ENCODE peak calls at places on chromosomes 11 and 22, in seven cellular contexts. T, O, S, J, E, U and D are unnamed samples.

GRCh38 chr11:1546077-1546535 is 26.0 kb downstream of the DUSP8 start:
- DNase-seq in U (no peak), E (no peak), O (no peak), S (no peak), T (no peak), J (no peak), D (no peak)

GRCh38 chr22:30969532-30970355 is 679 bp downstream of the TUG1 start:
- DNase-seq in E (no peak), J (peak), S (no peak), T (peak), O (no peak), U (peak), D (no peak)

GRCh38 chr22:29308148-29308790 is 1.8 kb downstream of the GAS2L1 start:
- DNase-seq in S (no peak), E (no peak), T (no peak), O (no peak), J (no peak), U (peak), D (no peak)

GRCh38 chr11:39304586-39304985 is 2154.9 kb downstream of the LRRC4C start:
- DNase-seq in S (no peak), E (no peak), O (no peak), T (no peak), U (no peak), J (no peak), D (no peak)

GRCh38 chr11:2450321-2451041 is 5.7 kb downstream of the KCNQ1 start:
- DNase-seq in J (no peak), T (no peak), S (no peak), E (no peak), O (no peak), U (no peak), D (no peak)

GRCh38 chr11:64276653-64277431 is 7.6 kb downstream of the BAD start:
- DNase-seq in O (no peak), S (no peak), U (no peak), T (no peak), E (no peak), J (peak), D (no peak)

GRCh38 chr11:74307409-74307808 is 4.0 kb downstream of the P4HA3 start:
- DNase-seq in O (no peak), S (no peak), J (no peak), T (no peak), E (no peak), U (no peak), D (no peak)

GRCh38 chr22:48857202-48857805 is 970.4 kb downstream of the BRD1 start:
- DNase-seq in J (no peak), T (no peak), E (no peak), U (peak), O (no peak), S (no peak), D (no peak)

GRCh38 chr11:12413141-12414055 is 36.0 kb downstream of the PARVA start:
- DNase-seq in O (no peak), U (peak), J (no peak), S (no peak), T (no peak), E (no peak), D (no peak)

GRCh38 chr11:19398772-19399542 is 158.2 kb upstream of the E2F8 start:
- DNase-seq in J (peak), E (no peak), O (no peak), T (no peak), U (peak), S (no peak), D (no peak)

GRCh38 chr11:131978351-131978750 is 607.9 kb downstream of the NTM start:
- DNase-seq in S (no peak), J (no peak), E (no peak), O (no peak), T (no peak), U (no peak), D (no peak)

GRCh38 chr11:19879309-19880087 is 166.9 kb downstream of the NAV2 start:
- DNase-seq in O (no peak), J (no peak), S (no peak), T (no peak), E (no peak), U (no peak), D (no peak)

GRCh38 chr11:55942785-55943392 is 6.7 kb upstream of the OR5I1 start:
- DNase-seq in U (no peak), S (peak), J (peak), T (no peak), E (no peak), O (no peak), D (peak)

GRCh38 chr11:132064987-132065620 is 694.7 kb downstream of the NTM start:
- DNase-seq in U (no peak), O (no peak), S (no peak), E (no peak), J (peak), T (no peak), D (no peak)

GRCh38 chr11:3920148-3920852 is 64.8 kb downstream of the STIM1 start:
- DNase-seq in E (no peak), O (peak), J (peak), T (peak), U (peak), S (peak), D (no peak)

GRCh38 chr11:117807482-117808272 is 10.7 kb upstream of the DSCAML1 start:
- DNase-seq in T (peak), E (peak), U (no peak), O (peak), S (peak), J (peak), D (peak)

GRCh38 chr11:50220651-50221050 is 188.0 kb downstream of the OR4C45 start:
- DNase-seq in T (no peak), S (no peak), U (no peak), E (no peak), O (no peak), J (no peak), D (no peak)

GRCh38 chr11:118531597-118532084 is 649 bp downstream of the TMEM25 start:
- DNase-seq in T (no peak), U (peak), J (no peak), O (no peak), S (no peak), E (no peak), D (no peak)

GRCh38 chr11:77669848-77670511 is 32.4 kb upstream of the CLNS1A start:
- DNase-seq in E (no peak), O (no peak), U (no peak), S (no peak), T (no peak), J (no peak), D (no peak)

GRCh38 chr11:32487270-32487669 is 51.9 kb upstream of the WT1 start:
- DNase-seq in T (no peak), E (no peak), O (no peak), J (no peak), S (peak), U (no peak), D (no peak)

GRCh38 chr22:27970596-27971220 is 51.7 kb upstream of the PITPNB start:
- DNase-seq in E (no peak), U (no peak), O (no peak), T (no peak), S (no peak), J (peak), D (no peak)

GRCh38 chr11:85970593-85970992 is 98.3 kb downstream of the PICALM start:
- DNase-seq in S (no peak), J (no peak), U (no peak), T (no peak), E (no peak), O (no peak), D (no peak)

GRCh38 chr11:28461338-28461737 is 353.1 kb downstream of the METTL15 start:
- DNase-seq in S (no peak), U (no peak), J (peak), O (no peak), E (no peak), T (no peak), D (no peak)